ENCODE peak calls at places on chromosomes 5 and 9, in seven cellular contexts. O is uterus, M is HS-5, F is amniotic stem cell, N is Daoy, B is GM12865, L is NCI-H526 treated with DMSO at 0.1 percent for 48 hours. Y is an unnamed sample.
A peak's percentile ranks its signal among the peaks of the same experiment; 100 is the strongest.

GRCh38 chr5:172010278-172010677 is 3.8 kb upstream of the FBXW11 start:
- DNase-seq in O (no peak), M (no peak), F (no peak), N (peak; percentile 11), B (no peak), L (no peak), Y (no peak)

GRCh38 chr9:89822996-89823395 is 218.2 kb downstream of the GADD45G start:
- DNase-seq in O (no peak), M (no peak), F (no peak), N (no peak), B (no peak), L (no peak), Y (no peak)

GRCh38 chr5:84729326-84729725 is 344.6 kb upstream of the EDIL3 start:
- DNase-seq in O (no peak), M (no peak), F (no peak), N (peak; percentile 40), B (no peak), L (no peak), Y (no peak)

GRCh38 chr5:23289162-23289561 is 218.2 kb upstream of the PRDM9 start:
- DNase-seq in O (no peak), M (peak; percentile 41), F (no peak), N (no peak), B (no peak), L (no peak), Y (no peak)

GRCh38 chr9:123239726-123240125 is 28.7 kb downstream of the STRBP start:
- DNase-seq in O (no peak), M (no peak), F (no peak), N (no peak), B (no peak), L (no peak), Y (no peak)

GRCh38 chr5:83586874-83587776 is 115.6 kb downstream of the VCAN start:
- DNase-seq in O (no peak), M (no peak), F (no peak), N (no peak), B (no peak), L (no peak), Y (no peak)

GRCh38 chr5:154972476-154973080 is 31.7 kb downstream of the MRPL22 start:
- DNase-seq in O (no peak), M (no peak), F (peak; percentile 5), N (peak; percentile 30), B (peak; percentile 30), L (peak; percentile 32), Y (peak; percentile 36)

GRCh38 chr5:67165524-67166459 is 30.8 kb downstream of the CD180 start:
- DNase-seq in O (peak; percentile 74), M (no peak), F (peak; percentile 17), N (peak; percentile 90), B (peak; percentile 90), L (no peak), Y (no peak)

GRCh38 chr5:32586251-32586642 is 890 bp downstream of the SUB1 start:
- DNase-seq in O (no peak), M (no peak), F (no peak), N (no peak), B (no peak), L (no peak), Y (no peak)

GRCh38 chr5:94471496-94471895 is 146.9 kb downstream of the KIAA0825 start:
- DNase-seq in O (no peak), M (no peak), F (no peak), N (no peak), B (no peak), L (no peak), Y (no peak)

GRCh38 chr5:148733601-148734438 is 79.5 kb upstream of the HTR4 start:
- DNase-seq in O (peak; percentile 77), M (peak; percentile 43), F (peak; percentile 88), N (peak; percentile 80), B (peak; percentile 84), L (peak; percentile 38), Y (peak; percentile 85)

GRCh38 chr5:82912462-82912861 is 164.7 kb downstream of the TMEM167A start:
- DNase-seq in O (no peak), M (no peak), F (no peak), N (no peak), B (no peak), L (no peak), Y (no peak)

GRCh38 chr9:78146241-78146640 is 89.6 kb upstream of the CEP78 start:
- DNase-seq in O (no peak), M (no peak), F (no peak), N (no peak), B (no peak), L (no peak), Y (no peak)

GRCh38 chr9:34267660-34268059 is 61.4 kb downstream of the KIF24 start:
- DNase-seq in O (no peak), M (no peak), F (no peak), N (no peak), B (no peak), L (no peak), Y (peak; percentile 14)

GRCh38 chr5:140058212-140058932 is 15.3 kb upstream of the NRG2 start:
- DNase-seq in O (no peak), M (no peak), F (no peak), N (no peak), B (no peak), L (no peak), Y (no peak)